ENCODE peak calls at places on chromosomes 6 and 20, in nine cellular contexts. Y, S, E, Q, U, L, V, P and D are unnamed samples. For H3K4me1, the result is how much of the 10 kb centered on the place peaks cover.

GRCh38 chr20:56208121-56208520 is 40.4 kb upstream of the MC3R start:
- DNase-seq in Q (no peak), Y (no peak), U (no peak), V (no peak), S (no peak), E (no peak), L (no peak), P (no peak), D (no peak)

GRCh38 chr6:145813285-145814034 is 1.1 kb downstream of the FBXO30 start:
- DNase-seq in P (no peak), L (no peak), Y (no peak), V (no peak), E (peak), S (no peak), Q (no peak), U (no peak), D (no peak)

GRCh38 chr6:156889469-156889868 is 112.3 kb downstream of the ARID1B start:
- DNase-seq in Q (no peak), Y (no peak), V (no peak), E (no peak), P (no peak), U (no peak), L (no peak), S (no peak), D (no peak)

GRCh38 chr6:1910621-1911407 is 301.1 kb downstream of the FOXC1 start:
- DNase-seq in V (no peak), P (no peak), Q (no peak), U (no peak), S (no peak), E (no peak), L (peak), Y (no peak), D (no peak)

GRCh38 chr6:115945306-115945705 is 115.4 kb downstream of the FRK start:
- DNase-seq in U (no peak), S (no peak), L (no peak), Y (no peak), P (no peak), V (no peak), Q (no peak), E (no peak), D (no peak)

GRCh38 chr6:16633961-16634360 is 127.3 kb downstream of the ATXN1 start:
- DNase-seq in Q (no peak), U (no peak), Y (no peak), S (no peak), E (no peak), V (no peak), L (no peak), P (no peak), D (no peak)

GRCh38 chr6:34391023-34391485 is 1.4 kb downstream of the NUDT3 start:
- DNase-seq in U (no peak), L (no peak), P (peak), Y (peak), E (peak), V (peak), Q (no peak), S (peak), D (no peak)

GRCh38 chr6:47400581-47400980 is 77.0 kb upstream of the CD2AP start:
- DNase-seq in U (no peak), V (no peak), S (no peak), P (no peak), E (no peak), Q (no peak), L (no peak), Y (no peak), D (no peak)

GRCh38 chr20:30491016-30491415 is 766.4 kb upstream of the DEFB115 start:
- DNase-seq in S (no peak), P (no peak), L (peak), Y (no peak), E (no peak), V (no peak), Q (no peak), U (no peak), D (no peak)

GRCh38 chr20:25077610-25078169 is 4.3 kb downstream of the VSX1 start:
- DNase-seq in V (no peak), S (no peak), L (no peak), Q (peak), Y (peak), U (no peak), P (no peak), E (peak), D (peak)

GRCh38 chr20:31682352-31682751 is 40.3 kb downstream of the BCL2L1 start:
- DNase-seq in E (no peak), S (no peak), U (no peak), P (no peak), V (no peak), Q (no peak), L (no peak), Y (no peak), D (no peak)

GRCh38 chr20:45308078-45308778 is at the start of gene MATN4:
- DNase-seq in Q (no peak), P (no peak), U (no peak), E (no peak), V (peak), Y (no peak), L (no peak), S (no peak), D (peak)

GRCh38 chr20:63830821-63831593 is at the start of gene ZBTB46:
- DNase-seq in L (no peak), Y (peak), Q (peak), E (peak), U (no peak), P (no peak), V (peak), S (no peak), D (peak)

GRCh38 chr6:7902221-7902620 is 8.4 kb downstream of the TXNDC5 start:
- DNase-seq in P (no peak), V (no peak), U (no peak), S (no peak), L (no peak), E (no peak), Y (no peak), Q (no peak), D (no peak)

GRCh38 chr6:75334266-75335040 is 49.9 kb upstream of the TMEM30A start:
- DNase-seq in U (no peak), Q (no peak), P (no peak), S (no peak), L (no peak), V (no peak), Y (no peak), E (no peak), D (no peak)

GRCh38 chr6:125095501-125096301 is 57.9 kb upstream of the TPD52L1 start:
- DNase-seq in Y (no peak), E (no peak), U (no peak), S (no peak), V (no peak), P (no peak), Q (no peak), L (no peak), D (no peak)

GRCh38 chr20:48747840-48748416 is 79.9 kb downstream of the PREX1 start:
- DNase-seq in S (no peak), Y (no peak), Q (no peak), L (no peak), P (no peak), E (no peak), U (no peak), V (no peak), D (no peak)

GRCh38 chr6:78598966-78599365 is 268.4 kb upstream of the IRAK1BP1 start:
- DNase-seq in L (no peak), Y (peak), U (no peak), V (no peak), S (peak), Q (no peak), E (no peak), P (no peak), D (no peak)

DNA sequence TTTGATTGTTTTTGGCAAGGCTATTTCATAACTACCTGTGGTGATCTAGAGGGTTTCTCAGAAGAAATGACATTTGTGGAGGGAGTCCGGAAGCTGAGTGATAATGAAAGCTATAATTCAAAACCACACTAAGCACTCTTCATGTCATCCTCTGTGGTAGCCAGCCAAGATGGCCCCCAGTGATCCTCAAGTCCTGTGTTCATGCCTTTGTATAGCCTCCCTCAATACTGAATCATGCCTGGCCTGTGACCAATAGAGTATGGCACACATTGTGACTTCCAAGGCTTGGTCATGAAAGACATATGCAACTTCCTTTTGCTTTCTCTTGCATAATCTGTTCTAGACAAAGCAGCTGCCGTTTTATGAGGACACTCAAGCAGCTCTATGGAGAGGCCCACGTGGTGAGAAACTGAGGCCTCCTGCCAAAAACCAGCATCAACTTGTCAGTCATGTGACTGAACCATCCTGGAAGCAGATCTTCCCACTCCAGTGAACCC is 12.8 kb upstream of the DNAAF9 start:
- DNase-seq in L (no peak), P (peak), E (no peak), V (peak), Y (no peak), S (peak), U (peak), Q (no peak), D (peak)
- TF ChIP-seq EP300 in L (no peak), P (no peak), E (no peak), V (no peak), Y (no peak), S (peak), U (no peak), Q (no peak), D (peak)

GRCh38 chr20:58390659-58391035 is 1.6 kb downstream of the VAPB start:
- DNase-seq in S (peak), Q (no peak), U (no peak), P (no peak), E (no peak), V (no peak), L (no peak), Y (no peak), D (no peak)

GRCh38 chr20:58389324-58389967 is 417 bp downstream of the VAPB start:
- DNase-seq in V (peak), P (peak), L (no peak), U (no peak), S (peak), Q (no peak), E (peak), Y (no peak), D (peak)

GRCh38 chr20:58388882-58389323 is at the start of gene VAPB:
- DNase-seq in S (peak), L (peak), E (peak), P (peak), Y (peak), U (peak), V (peak), Q (peak), D (peak)

GRCh38 chr20:58388028-58388601 is 914 bp upstream of the VAPB start:
- DNase-seq in Q (no peak), V (no peak), Y (no peak), S (no peak), L (no peak), E (no peak), P (no peak), U (no peak), D (no peak)

GRCh38 chr20:58389968-58390658 is 1.1 kb downstream of the VAPB start:
- DNase-seq in Y (no peak), P (no peak), E (no peak), S (no peak), L (no peak), V (no peak), Q (no peak), U (no peak), D (no peak)
- H3K27ac ChIP-seq in Y (peak), P (peak), E (peak), S (peak), L (peak), V (peak), Q (peak), U (peak), D (peak)

GRCh38 chr6:139133272-139133671 is 1.6 kb upstream of the HECA start:
- DNase-seq in P (no peak), E (no peak), V (peak), Q (peak), S (no peak), L (no peak), Y (no peak), U (no peak), D (no peak)
- H3K4me1 ChIP-seq in P (under half), E (under half), V (under half), Q (under half), S (under half), L (under half), Y (under half), U (under half), D (under half)

GRCh38 chr6:44008821-44009370 is 118.4 kb downstream of the MRPL14 start:
- DNase-seq in Y (no peak), V (no peak), P (no peak), U (no peak), Q (no peak), S (no peak), E (no peak), L (no peak), D (no peak)

GRCh38 chr6:44010411-44011349 is 116.6 kb downstream of the MRPL14 start:
- DNase-seq in V (no peak), S (no peak), Q (no peak), Y (peak), E (no peak), L (no peak), P (peak), U (no peak), D (peak)

GRCh38 chr6:44009425-44010321 is 117.6 kb downstream of the MRPL14 start:
- DNase-seq in U (no peak), E (no peak), S (no peak), V (no peak), L (no peak), P (no peak), Q (no peak), Y (no peak), D (no peak)

GRCh38 chr6:44012078-44012493 is 115.2 kb downstream of the MRPL14 start:
- DNase-seq in P (no peak), U (no peak), L (no peak), Y (no peak), Q (no peak), V (no peak), S (no peak), E (no peak), D (no peak)

DNA sequence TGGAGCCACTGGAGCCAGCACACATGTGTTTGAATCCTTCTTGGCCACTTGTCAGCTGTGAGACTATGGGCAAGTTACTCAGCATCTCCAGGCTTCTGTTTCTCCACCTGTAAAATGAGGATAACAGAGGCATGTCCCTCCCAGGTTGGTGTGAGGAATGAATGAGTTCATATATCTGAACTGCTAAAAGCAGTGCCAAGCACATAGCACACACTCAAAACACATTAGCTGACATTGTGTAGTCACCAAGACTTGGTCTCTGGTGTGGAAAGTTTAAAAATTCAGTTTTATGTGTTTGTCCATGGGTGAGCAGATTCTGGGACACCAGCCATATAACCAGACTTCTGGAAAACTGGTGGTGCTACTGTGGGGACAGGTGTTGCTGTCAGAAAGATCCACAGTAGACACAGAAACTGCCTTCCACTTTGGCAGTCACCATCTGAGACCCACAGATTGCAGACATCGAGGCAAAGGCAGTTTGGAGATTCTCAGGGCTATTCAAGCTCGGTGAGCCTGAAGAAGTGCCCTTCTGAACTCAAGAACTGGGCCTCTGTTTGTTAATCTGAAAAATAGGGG is 115.8 kb downstream of the MRPL14 start:
- DNase-seq in Q (no peak), L (no peak), P (no peak), E (no peak), U (no peak), S (no peak), Y (no peak), V (no peak), D (no peak)
- TF ChIP-seq EP300 in Q (no peak), L (no peak), P (no peak), E (no peak), U (no peak), S (no peak), Y (no peak), V (no peak), D (no peak)

DNA sequence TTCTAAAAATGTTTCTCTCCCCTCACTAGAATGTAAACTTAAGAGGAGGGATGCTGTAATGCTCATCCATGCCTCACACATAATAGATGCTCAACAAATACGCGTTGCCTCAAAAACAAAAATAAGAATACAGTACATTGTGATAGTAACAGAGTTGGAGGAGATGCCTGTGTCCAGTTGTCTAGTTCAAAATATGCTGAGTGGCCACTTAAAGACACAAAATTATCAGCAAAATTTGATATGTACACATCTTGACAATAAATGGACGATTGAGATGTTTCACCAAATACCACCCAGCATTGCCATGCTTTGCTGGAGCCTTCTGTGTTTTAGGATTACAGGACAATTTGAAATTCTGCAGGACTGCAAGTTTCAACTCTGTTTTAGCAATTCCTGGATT is 7.6 kb upstream of the EXOC2 start:
- DNase-seq in U (no peak), P (no peak), L (no peak), S (no peak), E (no peak), Y (no peak), Q (no peak), V (no peak), D (no peak)
- H3K27ac ChIP-seq in U (no peak), P (no peak), L (no peak), S (no peak), E (no peak), Y (no peak), Q (no peak), V (no peak), D (no peak)

GRCh38 chr6:154740658-154741057 is 7.4 kb downstream of the SCAF8 start:
- DNase-seq in V (no peak), Y (no peak), L (no peak), S (no peak), E (no peak), U (no peak), P (no peak), Q (no peak), D (no peak)

GRCh38 chr6:154738561-154738961 is 5.3 kb downstream of the SCAF8 start:
- DNase-seq in U (no peak), E (no peak), S (no peak), Y (no peak), V (no peak), L (no peak), P (no peak), Q (no peak), D (no peak)

GRCh38 chr6:154733610-154734379 is 579 bp downstream of the SCAF8 start:
- DNase-seq in Y (peak), L (peak), Q (peak), E (peak), P (peak), V (peak), U (peak), S (peak), D (peak)

GRCh38 chr6:154736613-154737259 is 3.5 kb downstream of the SCAF8 start:
- DNase-seq in L (no peak), P (no peak), S (no peak), U (no peak), V (no peak), E (no peak), Q (no peak), Y (no peak), D (no peak)

DNA sequence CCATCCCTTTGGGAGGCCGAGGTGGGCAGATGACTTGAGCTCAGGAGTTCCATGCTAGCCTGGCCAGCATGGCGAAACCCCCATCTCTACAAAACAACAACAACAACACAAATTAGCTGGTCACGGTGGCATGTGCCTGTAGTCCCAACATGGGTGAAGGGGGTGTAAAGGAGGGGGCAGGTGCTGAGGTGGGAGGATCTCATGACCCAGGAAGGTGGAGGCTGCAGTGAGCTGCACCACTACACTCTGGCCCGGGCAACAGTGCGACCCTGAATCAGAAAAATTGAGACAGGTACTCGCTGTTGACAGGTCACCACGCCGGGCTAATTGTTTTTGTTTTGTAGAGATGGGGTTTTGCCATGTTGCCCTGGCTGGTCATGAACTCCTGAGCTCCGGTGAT is 4.2 kb downstream of the SCAF8 start:
- DNase-seq in L (no peak), Q (no peak), P (no peak), V (no peak), S (no peak), E (no peak), U (no peak), Y (no peak), D (no peak)
- H3K4me1 ChIP-seq in L (half or more), Q (under half), P (half or more), V (under half), S (under half), E (under half), U (under half), Y (under half), D (half or more)

DNA sequence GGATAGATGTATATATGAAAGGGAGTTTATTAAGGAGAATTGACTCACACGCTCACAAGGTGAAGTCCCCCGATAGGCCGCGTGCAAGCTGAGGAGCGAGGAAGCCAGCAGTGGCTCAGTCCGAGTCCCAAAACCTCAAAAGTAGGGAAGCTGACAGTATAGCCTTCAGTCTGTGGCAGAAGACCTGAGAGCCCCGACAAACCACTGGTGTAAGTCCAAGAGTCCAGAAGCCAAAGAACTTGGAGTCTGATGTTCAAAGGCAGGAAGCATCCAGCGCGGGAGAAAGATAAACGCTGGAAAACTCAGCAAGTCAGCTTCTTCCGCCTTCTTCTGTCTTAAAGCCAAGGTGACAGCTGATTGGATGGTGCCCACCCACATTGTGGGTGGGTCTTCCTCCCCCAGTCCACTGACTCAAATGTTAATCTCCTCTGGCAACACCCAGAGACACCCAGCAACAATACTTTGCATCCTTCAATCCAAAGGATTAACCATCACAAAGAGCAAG is 102.6 kb upstream of the GJE1 start:
- DNase-seq in V (no peak), U (no peak), S (no peak), P (no peak), L (no peak), Q (no peak), E (no peak), Y (no peak), D (no peak)
- TF ChIP-seq EP300 in V (no peak), U (no peak), S (no peak), P (no peak), L (no peak), Q (no peak), E (no peak), Y (no peak), D (no peak)

DNA sequence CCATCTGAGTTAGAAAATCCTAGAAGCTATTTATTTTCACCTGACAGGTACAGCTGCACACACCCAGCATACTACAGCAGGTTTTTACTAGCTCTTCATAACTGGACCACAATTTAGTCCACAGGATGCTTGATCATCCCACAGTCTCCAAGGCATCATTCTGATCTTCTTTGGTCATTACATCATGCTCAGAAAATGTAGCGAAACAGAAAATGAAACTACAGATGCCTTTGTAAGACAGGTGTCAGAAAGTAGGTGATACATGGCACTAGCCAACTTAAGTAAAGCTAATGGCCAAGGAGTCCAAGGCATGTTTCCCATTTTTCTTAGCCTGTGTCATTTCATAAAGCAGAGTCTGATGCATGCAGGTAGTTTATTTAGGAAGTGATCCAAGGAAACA is 102.3 kb downstream of the HTR1B start:
- DNase-seq in V (no peak), E (no peak), S (no peak), P (no peak), U (no peak), L (no peak), Y (no peak), Q (no peak), D (no peak)
- H3K27ac ChIP-seq in V (no peak), E (no peak), S (no peak), P (no peak), U (no peak), L (no peak), Y (no peak), Q (no peak), D (no peak)

GRCh38 chr6:14656676-14657075 is 539.1 kb downstream of the CD83 start:
- DNase-seq in P (no peak), S (no peak), Q (no peak), Y (no peak), L (peak), U (no peak), V (no peak), E (no peak), D (no peak)
- H3K4me1 ChIP-seq in P (under half), S (under half), Q (under half), Y (under half), L (under half), U (under half), V (under half), E (under half), D (under half)